ENCODE peak calls at places on chromosomes 16 and 17, in eight cellular contexts. W is endothelial cell of umbilical vein, J is fibroblast of lung, C is K562, I is PC-3, L is HepG2, O is neural progenitor cell, B is IMR-90. G is an unnamed sample.

GRCh38 chr17:28646039-28646754 is 1.2 kb upstream of the BLTP2 start:
- DNase-seq in W (no peak), J (no peak), C (peak), I (no peak), L (no peak), O (no peak), B (no peak), G (no peak)

GRCh38 chr16:23333034-23333579 is 31.0 kb downstream of the SCNN1B start:
- DNase-seq in W (no peak), J (no peak), C (no peak), I (no peak), L (no peak), O (no peak), B (no peak), G (no peak)

GRCh38 chr16:180921-181667 is 835 bp downstream of the HBQ1 start:
- DNase-seq in W (peak), J (peak), C (peak), I (peak), L (peak), O (peak), B (peak), G (peak)

GRCh38 chr16:14325921-14326401 is 254.8 kb downstream of the MRTFB start:
- DNase-seq in W (no peak), J (no peak), C (no peak), I (no peak), L (no peak), O (peak), B (no peak), G (no peak)

GRCh38 chr17:50055426-50056216 is at the start of gene ITGA3:
- DNase-seq in W (peak), J (peak), C (peak), I (peak), L (no peak), O (peak), B (peak), G (peak)

GRCh38 chr17:33038740-33039139 is 47.1 kb downstream of the SPACA3 start:
- DNase-seq in W (peak), J (peak), C (peak), I (peak), L (no peak), O (peak), B (peak), G (peak)

GRCh38 chr16:23700509-23700908 is 12.5 kb downstream of the ERN2 start:
- DNase-seq in W (no peak), J (no peak), C (peak), I (no peak), L (no peak), O (peak), B (no peak), G (peak)

GRCh38 chr16:1786242-1787055 is 3.7 kb downstream of the NUBP2 start:
- DNase-seq in W (no peak), J (no peak), C (no peak), I (no peak), L (no peak), O (no peak), B (no peak), G (peak)

GRCh38 chr16:53912155-53912554 is 208.2 kb downstream of the FTO start:
- DNase-seq in W (no peak), J (no peak), C (no peak), I (no peak), L (no peak), O (no peak), B (no peak), G (no peak)

GRCh38 chr16:79980650-79981521 is 380.3 kb upstream of the MAF start:
- DNase-seq in W (no peak), J (no peak), C (no peak), I (no peak), L (no peak), O (peak), B (no peak), G (no peak)

DNA sequence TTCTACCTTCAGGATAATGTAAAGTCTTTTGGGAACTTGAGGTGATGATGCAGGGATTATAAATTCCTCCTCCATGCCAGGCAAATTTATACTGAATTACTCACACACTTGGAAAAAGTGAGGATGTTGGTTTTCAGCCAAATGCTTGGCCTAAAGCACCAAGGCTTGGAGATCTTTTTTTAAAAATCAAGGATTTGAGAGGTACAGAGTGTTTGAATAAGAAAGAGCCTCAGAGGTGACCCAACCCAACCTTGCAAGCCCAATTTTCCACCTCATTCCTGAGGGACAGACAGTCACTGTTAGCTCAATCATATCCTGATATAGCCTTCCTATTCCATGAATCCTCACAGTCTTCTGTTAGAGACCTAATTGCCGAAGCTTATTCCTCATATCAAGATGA is 14.0 kb downstream of the GRIN2A start:
- DNase-seq in W (no peak), J (no peak), C (no peak), I (peak), L (no peak), O (no peak), B (no peak), G (no peak)
- H3K27ac ChIP-seq in W (no peak), J (no peak), C (no peak), I (peak), L (no peak), O (no peak), B (no peak), G (no peak)

GRCh38 chr16:15949210-15950166 is at the start of gene ABCC1:
- DNase-seq in W (peak), J (no peak), C (peak), I (peak), L (peak), O (peak), B (no peak), G (peak)
- TF ChIP-seq CTCF in W (no peak), J (no peak), C (no peak), I (peak), L (peak), O (no peak), B (no peak), G (peak)

GRCh38 chr17:62064791-62065563 is at the start of gene MED13:
- DNase-seq in W (peak), J (peak), C (peak), I (peak), L (peak), O (peak), B (peak), G (peak)

GRCh38 chr17:62062936-62063335 is 2.1 kb downstream of the MED13 start:
- DNase-seq in W (peak), J (peak), C (no peak), I (no peak), L (no peak), O (no peak), B (no peak), G (no peak)

GRCh38 chr17:62064029-62064790 is 868 bp downstream of the MED13 start:
- DNase-seq in W (peak), J (peak), C (no peak), I (peak), L (no peak), O (no peak), B (peak), G (no peak)

GRCh38 chr17:62067165-62068145 is 2.4 kb upstream of the MED13 start:
- DNase-seq in W (no peak), J (no peak), C (no peak), I (peak), L (no peak), O (no peak), B (no peak), G (peak)

GRCh38 chr17:62065611-62066468 is 762 bp upstream of the MED13 start:
- DNase-seq in W (peak), J (peak), C (peak), I (peak), L (peak), O (peak), B (peak), G (peak)
- H3K9ac ChIP-seq in W (peak), J (peak), C (peak), I (peak), L (peak), O (peak), B (peak), G (peak)

GRCh38 chr16:35598696-35599332 is 2139.4 kb downstream of the TP53TG3F start:
- DNase-seq in W (no peak), J (no peak), C (no peak), I (no peak), L (no peak), O (no peak), B (no peak), G (no peak)
- H3K27ac ChIP-seq in W (no peak), J (no peak), C (no peak), I (no peak), L (no peak), O (no peak), B (no peak), G (no peak)

GRCh38 chr16:88681084-88681680 is 5.1 kb downstream of the SNAI3 start:
- DNase-seq in W (no peak), J (no peak), C (peak), I (peak), L (peak), O (peak), B (no peak), G (peak)
- TF ChIP-seq CTCF in W (peak), J (no peak), C (peak), I (peak), L (peak), O (peak), B (no peak), G (peak)

DNA sequence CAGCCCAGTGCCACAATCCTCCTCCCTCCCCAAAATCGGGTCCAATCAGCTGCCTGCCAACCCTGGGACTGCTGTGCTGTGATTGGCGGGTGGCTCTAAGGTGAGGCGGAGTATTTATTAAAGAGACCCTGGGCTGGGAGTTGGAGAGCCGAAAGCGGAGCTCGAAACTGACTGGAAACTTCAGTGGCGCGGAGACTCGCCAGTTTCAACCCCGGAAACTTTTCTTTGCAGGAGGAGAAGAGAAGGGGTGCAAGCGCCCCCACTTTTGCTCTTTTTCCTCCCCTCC is at the start of gene SOX9:
- DNase-seq in W (no peak), J (peak), C (no peak), I (peak), L (peak), O (peak), B (peak), G (peak)
- H3K9ac ChIP-seq in W (no peak), J (peak), C (no peak), I (peak), L (peak), O (no peak), B (peak), G (no peak)

G was measured in endodermal cell.